ENCODE peak calls at places on chromosomes 5 and 9, in five cellular contexts. One of them, this sample, is unnamed.

GRCh38 chr5:76733049-76733417 is 17.1 kb downstream of the F2R start:
- DNase-seq in AG09319: no peak
- DNase-seq in GM06990: no peak
- DNase-seq in stomach: no peak
- DNase-seq in GM10248: peak
- DNase-seq in this sample: no peak

GRCh38 chr5:145925353-145925752 is 11.0 kb upstream of the SH3RF2 start:
- DNase-seq in AG09319: no peak
- DNase-seq in GM06990: no peak
- DNase-seq in stomach: no peak
- DNase-seq in GM10248: no peak
- DNase-seq in this sample: no peak

GRCh38 chr5:95915999-95916686 is 45.5 kb downstream of the ELL2 start:
- DNase-seq in AG09319: no peak
- DNase-seq in GM06990: no peak
- DNase-seq in stomach: no peak
- DNase-seq in GM10248: no peak
- DNase-seq in this sample: no peak

GRCh38 chr5:67038817-67039603 is 157.6 kb downstream of the CD180 start:
- DNase-seq in AG09319: no peak
- DNase-seq in GM06990: no peak
- DNase-seq in stomach: no peak
- DNase-seq in GM10248: no peak
- DNase-seq in this sample: no peak

GRCh38 chr5:73363911-73364730 is 84.5 kb downstream of the FOXD1 start:
- DNase-seq in AG09319: peak
- DNase-seq in GM06990: no peak
- DNase-seq in stomach: no peak
- DNase-seq in GM10248: no peak
- DNase-seq in this sample: no peak

GRCh38 chr9:121944741-121945191 is 148.3 kb downstream of the TTLL11 start:
- DNase-seq in AG09319: peak
- DNase-seq in GM06990: no peak
- DNase-seq in stomach: no peak
- DNase-seq in GM10248: no peak
- DNase-seq in this sample: no peak

GRCh38 chr5:118017536-118017935 is 970.8 kb downstream of the DTWD2 start:
- DNase-seq in AG09319: no peak
- DNase-seq in GM06990: no peak
- DNase-seq in stomach: no peak
- DNase-seq in GM10248: no peak
- DNase-seq in this sample: no peak

GRCh38 chr5:10853144-10853543 is 92.1 kb upstream of the DAP start:
- DNase-seq in AG09319: no peak
- DNase-seq in GM06990: no peak
- DNase-seq in stomach: no peak
- DNase-seq in GM10248: no peak
- DNase-seq in this sample: no peak

DNA sequence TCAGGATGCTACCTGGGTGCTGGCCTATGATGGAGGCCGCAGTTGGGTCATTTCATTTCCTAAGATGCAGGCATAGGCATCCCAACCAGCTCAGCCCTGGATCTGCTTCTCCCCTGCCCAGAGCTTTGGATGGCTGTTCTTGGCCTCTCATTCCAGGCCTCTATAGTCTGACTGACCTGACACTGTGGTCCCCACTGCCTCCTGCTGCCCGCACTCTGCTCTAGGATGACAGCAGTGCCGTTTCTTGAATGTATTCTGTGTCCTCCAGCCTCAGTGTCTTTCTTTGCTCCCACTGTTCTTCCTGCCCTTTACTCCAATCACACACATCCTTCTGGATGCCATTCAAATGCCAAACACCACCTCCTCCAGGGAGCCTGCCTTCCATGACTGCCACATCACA is 235.7 kb downstream of the HSPA4 start:
- DNase-seq in AG09319: no peak
- DNase-seq in GM06990: no peak
- DNase-seq in stomach: peak
- DNase-seq in GM10248: peak
- DNase-seq in this sample: no peak
- TF ChIP-seq CTCF in AG09319: peak
- TF ChIP-seq CTCF in GM06990: peak
- TF ChIP-seq CTCF in stomach: peak
- TF ChIP-seq CTCF in GM10248: peak
- TF ChIP-seq CTCF in this sample: no peak

DNA sequence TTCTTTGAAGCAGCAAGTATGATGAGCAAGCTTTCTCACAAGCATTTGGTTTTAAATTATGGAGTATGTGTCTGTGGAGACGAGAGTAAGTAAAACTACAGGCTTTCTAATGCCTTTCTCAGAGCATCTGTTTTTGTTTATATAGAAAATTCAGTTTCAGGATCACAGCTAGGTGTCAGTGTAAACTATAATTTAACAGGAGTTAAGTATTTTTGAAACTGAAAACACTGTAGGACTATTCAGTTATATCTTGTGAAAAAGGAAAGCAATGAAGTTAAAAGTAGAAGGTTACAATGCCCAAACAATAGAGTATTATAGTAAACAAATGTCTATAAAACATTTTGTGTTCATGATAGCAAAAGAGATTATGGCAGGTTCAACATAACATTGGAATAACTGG is 88.6 kb downstream of the JAK2 start:
- DNase-seq in AG09319: no peak
- DNase-seq in GM06990: no peak
- DNase-seq in stomach: no peak
- DNase-seq in GM10248: no peak
- DNase-seq in this sample: no peak
- TF ChIP-seq CTCF in AG09319: no peak
- TF ChIP-seq CTCF in GM06990: peak
- TF ChIP-seq CTCF in stomach: no peak
- TF ChIP-seq CTCF in GM10248: peak
- TF ChIP-seq CTCF in this sample: no peak

DNA sequence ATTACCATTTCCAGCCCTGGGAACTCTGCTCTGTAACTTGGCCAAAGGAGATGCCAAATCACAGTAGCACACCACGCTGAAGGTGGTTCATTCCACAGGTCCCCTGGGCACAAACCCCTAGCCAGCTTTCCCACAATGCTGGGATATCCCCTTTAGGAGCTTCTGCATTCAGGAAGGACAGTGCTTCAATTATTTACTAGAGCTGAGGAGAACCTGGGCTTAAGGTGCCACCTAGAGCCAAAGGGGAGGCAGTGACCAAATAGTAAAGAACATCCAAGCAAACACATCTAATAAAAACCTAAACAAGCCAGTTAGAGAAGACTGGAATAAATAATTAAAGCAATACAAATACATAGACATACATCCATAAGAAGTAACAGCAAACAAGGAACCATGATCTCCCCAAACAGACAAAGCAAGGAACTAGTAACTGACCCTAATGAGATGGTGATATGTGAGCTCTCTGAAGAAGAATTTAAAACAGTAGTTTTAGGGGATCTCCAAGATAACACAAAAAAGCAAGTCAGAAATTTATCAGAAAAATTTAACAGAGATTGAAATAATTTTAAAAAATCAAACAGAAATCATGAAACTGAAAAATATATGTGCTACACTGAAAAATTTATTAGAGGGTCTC is 14.6 kb downstream of the KIF4B start:
- DNase-seq in AG09319: no peak
- DNase-seq in GM06990: no peak
- DNase-seq in stomach: no peak
- DNase-seq in GM10248: no peak
- DNase-seq in this sample: no peak
- TF ChIP-seq CTCF in AG09319: no peak
- TF ChIP-seq CTCF in GM06990: peak
- TF ChIP-seq CTCF in stomach: no peak
- TF ChIP-seq CTCF in GM10248: no peak
- TF ChIP-seq CTCF in this sample: no peak

GRCh38 chr5:178282391-178282790 is 49.8 kb upstream of the PHYKPL start:
- DNase-seq in AG09319: no peak
- DNase-seq in GM06990: no peak
- DNase-seq in stomach: no peak
- DNase-seq in GM10248: no peak
- DNase-seq in this sample: peak
- TF ChIP-seq CTCF in AG09319: no peak
- TF ChIP-seq CTCF in GM06990: no peak
- TF ChIP-seq CTCF in stomach: no peak
- TF ChIP-seq CTCF in GM10248: no peak
- TF ChIP-seq CTCF in this sample: no peak

DNA sequence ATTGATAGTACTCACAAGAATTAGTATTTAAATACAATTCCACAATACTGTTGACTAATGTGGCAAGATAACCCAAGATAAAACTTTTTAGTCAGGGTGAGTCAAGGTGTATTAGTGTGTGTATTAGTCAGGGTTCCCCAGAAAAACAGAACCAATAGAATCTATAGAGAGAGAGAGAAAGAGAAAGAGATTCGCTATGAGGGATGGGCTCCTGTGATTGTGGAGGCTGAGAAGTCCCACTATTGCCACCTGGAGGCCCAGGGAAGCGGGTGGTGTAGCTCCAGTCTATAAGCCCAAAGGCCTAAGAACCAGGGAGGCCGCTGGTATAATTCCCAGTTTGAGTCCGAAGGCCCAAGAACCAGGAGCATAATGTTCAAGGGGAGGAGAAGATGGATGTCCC is 10.0 kb upstream of the SHISAL2B start:
- DNase-seq in AG09319: no peak
- DNase-seq in GM06990: no peak
- DNase-seq in stomach: no peak
- DNase-seq in GM10248: no peak
- DNase-seq in this sample: no peak
- TF ChIP-seq CTCF in AG09319: peak
- TF ChIP-seq CTCF in GM06990: no peak
- TF ChIP-seq CTCF in stomach: no peak
- TF ChIP-seq CTCF in GM10248: no peak
- TF ChIP-seq CTCF in this sample: no peak

DNA sequence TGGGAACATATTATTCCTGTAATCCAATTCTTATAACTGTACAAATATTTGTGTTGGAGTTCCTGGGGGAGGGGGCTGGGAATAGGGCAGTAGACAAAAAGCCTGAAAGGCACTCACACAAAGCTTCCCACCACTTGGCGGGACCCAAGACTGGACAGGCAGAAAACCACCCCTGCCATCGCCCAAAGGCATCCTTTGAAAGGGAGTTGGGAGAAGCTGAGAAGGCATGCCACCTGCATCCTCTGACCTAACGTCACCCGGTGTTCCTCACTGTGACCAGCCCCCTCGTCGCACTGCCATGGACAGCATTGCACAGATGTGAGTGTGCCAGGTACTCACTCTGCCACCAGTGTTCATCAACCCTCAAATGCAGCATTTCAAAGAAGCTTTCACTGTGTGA is 80.6 kb upstream of the SMIM23 start:
- DNase-seq in AG09319: no peak
- DNase-seq in GM06990: no peak
- DNase-seq in stomach: no peak
- DNase-seq in GM10248: no peak
- DNase-seq in this sample: no peak
- TF ChIP-seq CTCF in AG09319: no peak
- TF ChIP-seq CTCF in GM06990: no peak
- TF ChIP-seq CTCF in stomach: no peak
- TF ChIP-seq CTCF in GM10248: no peak
- TF ChIP-seq CTCF in this sample: no peak